ENCODE peak calls at places on chromosomes 4 and X, in nine cellular contexts. V is cardiac muscle cell, A is thoracic aorta, P is endodermal cell, R is suprapubic skin, J is SK-N-SH, Q is tibial nerve, L is mesenchymal stem cell, K is transverse colon. C is an unnamed sample.
A peak's percentile ranks its signal among the peaks of the same experiment; 100 is the strongest.

GRCh38 chrX:101550362-101550761 is at the start of gene ARMCX1:
- DNase-seq in V (peak; percentile 88), A (peak; percentile 11), P (peak; percentile 81), R (peak; percentile 81), J (peak; percentile 74), Q (peak; percentile 67), L (peak; percentile 86), K (peak; percentile 57), C (peak; percentile 62)

GRCh38 chr4:102466298-102466697 is 34.9 kb upstream of the NFKB1 start:
- DNase-seq in V (peak; percentile 21), A (no peak), P (no peak), R (no peak), J (no peak), Q (no peak), L (peak; percentile 48), K (no peak), C (no peak)

GRCh38 chr4:146585761-146586333 is 52.8 kb upstream of the POU4F2 start:
- DNase-seq in V (peak; percentile 80), A (no peak), P (no peak), R (no peak), J (no peak), Q (no peak), L (peak; percentile 34), K (no peak), C (no peak)

GRCh38 chrX:110026099-110026844 is 23.4 kb downstream of the TMEM164 start:
- DNase-seq in V (peak; percentile 42), A (no peak), P (no peak), R (no peak), J (no peak), Q (no peak), L (no peak), K (peak; percentile 67), C (no peak)

GRCh38 chrX:110173192-110174175 is 144.4 kb downstream of the AMMECR1 start:
- DNase-seq in V (peak; percentile 15), A (no peak), P (peak; percentile 40), R (no peak), J (no peak), Q (no peak), L (peak; percentile 27), K (no peak), C (no peak)

GRCh38 chr4:139144911-139145551 is 32.0 kb downstream of the ELF2 start:
- DNase-seq in V (no peak), A (no peak), P (peak; percentile 61), R (no peak), J (no peak), Q (no peak), L (no peak), K (peak; percentile 29), C (no peak)

GRCh38 chr4:105061720-105062119 is 85.0 kb upstream of the TET2 start:
- DNase-seq in V (no peak), A (no peak), P (no peak), R (no peak), J (no peak), Q (no peak), L (no peak), K (no peak), C (no peak)

GRCh38 chr4:27397886-27398285 is 537.2 kb downstream of the STIM2 start:
- DNase-seq in V (peak; percentile 8), A (no peak), P (no peak), R (no peak), J (no peak), Q (no peak), L (peak; percentile 66), K (no peak), C (no peak)

GRCh38 chrX:153667281-153667831 is 6.3 kb downstream of the PNCK start:
- DNase-seq in V (no peak), A (no peak), P (peak; percentile 25), R (no peak), J (no peak), Q (no peak), L (no peak), K (no peak), C (no peak)

DNA sequence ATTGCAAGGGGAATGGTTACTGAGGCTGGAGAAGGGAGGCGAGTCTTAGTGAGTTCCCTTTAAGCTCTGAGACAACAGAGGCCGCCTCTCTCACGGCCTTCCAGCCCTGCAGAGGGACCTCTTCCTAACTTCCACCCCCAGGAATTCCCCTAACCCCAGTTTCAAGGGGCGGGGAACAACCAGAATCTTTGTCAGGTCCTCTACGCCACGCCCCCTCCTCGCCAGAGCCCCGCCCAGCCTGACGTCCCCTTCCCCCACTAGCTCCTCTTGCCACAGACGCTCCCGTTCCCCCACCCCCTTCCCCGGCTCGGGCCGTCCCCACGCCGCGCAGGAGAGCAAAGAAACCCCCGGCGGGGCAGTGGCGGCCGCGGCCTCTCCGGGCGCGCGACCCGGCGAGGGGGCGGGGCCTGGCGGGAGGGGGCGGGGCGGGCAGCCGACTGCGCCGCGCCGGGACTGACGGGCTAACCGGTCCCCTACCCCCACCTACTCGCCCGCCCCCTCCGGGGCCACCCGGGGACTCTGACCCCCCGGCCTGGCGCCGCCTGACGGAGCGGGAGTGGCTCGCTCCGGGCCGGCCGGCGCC is 12.2 kb upstream of the TMEM156 start:
- DNase-seq in V (peak; percentile 95), A (peak; percentile 77), P (peak; percentile 97), R (peak; percentile 95), J (peak; percentile 95), Q (peak; percentile 79), L (peak; percentile 97), K (peak; percentile 94), C (peak; percentile 81)
- H3K4me1 ChIP-seq in V (no peaks in the 10 kb centered on the region), A (peaks cover 15% of the 10 kb centered on the region), P (no peaks in the 10 kb centered on the region), R (peaks cover 22% of the 10 kb centered on the region), J (peaks cover 6% of the 10 kb centered on the region), Q (peaks cover 31% of the 10 kb centered on the region), L (peaks cover 4% of the 10 kb centered on the region), K (peaks cover 18% of the 10 kb centered on the region), C (no peaks in the 10 kb centered on the region)

GRCh38 chr4:82358773-82359324 is 14.9 kb downstream of the HNRNPD start:
- DNase-seq in V (no peak), A (no peak), P (no peak), R (no peak), J (no peak), Q (no peak), L (no peak), K (no peak), C (no peak)

GRCh38 chr4:82360298-82361177 is 13.3 kb downstream of the HNRNPD start:
- DNase-seq in V (peak; percentile 38), A (no peak), P (no peak), R (no peak), J (peak; percentile 30), Q (no peak), L (peak; percentile 70), K (no peak), C (no peak)

GRCh38 chr4:82354788-82355187 is 19.0 kb downstream of the HNRNPD start:
- DNase-seq in V (no peak), A (no peak), P (no peak), R (no peak), J (no peak), Q (no peak), L (no peak), K (no peak), C (no peak)

GRCh38 chr4:82352825-82353370 is 20.9 kb downstream of the HNRNPD start:
- DNase-seq in V (no peak), A (no peak), P (no peak), R (no peak), J (no peak), Q (no peak), L (peak; percentile 33), K (no peak), C (no peak)

GRCh38 chr4:82357640-82358039 is 16.2 kb downstream of the HNRNPD start:
- DNase-seq in V (no peak), A (no peak), P (no peak), R (no peak), J (no peak), Q (no peak), L (no peak), K (no peak), C (no peak)
- H3K4me1 ChIP-seq in V (peaks cover 38% of the 10 kb centered on the region), A (peaks cover 53% of the 10 kb centered on the region), P (no peaks in the 10 kb centered on the region), R (peaks cover 65% of the 10 kb centered on the region), J (no peaks in the 10 kb centered on the region), Q (peaks cover 38% of the 10 kb centered on the region), L (peaks cover 4% of the 10 kb centered on the region), K (peaks cover 24% of the 10 kb centered on the region), C (peaks cover 16% of the 10 kb centered on the region)

DNA sequence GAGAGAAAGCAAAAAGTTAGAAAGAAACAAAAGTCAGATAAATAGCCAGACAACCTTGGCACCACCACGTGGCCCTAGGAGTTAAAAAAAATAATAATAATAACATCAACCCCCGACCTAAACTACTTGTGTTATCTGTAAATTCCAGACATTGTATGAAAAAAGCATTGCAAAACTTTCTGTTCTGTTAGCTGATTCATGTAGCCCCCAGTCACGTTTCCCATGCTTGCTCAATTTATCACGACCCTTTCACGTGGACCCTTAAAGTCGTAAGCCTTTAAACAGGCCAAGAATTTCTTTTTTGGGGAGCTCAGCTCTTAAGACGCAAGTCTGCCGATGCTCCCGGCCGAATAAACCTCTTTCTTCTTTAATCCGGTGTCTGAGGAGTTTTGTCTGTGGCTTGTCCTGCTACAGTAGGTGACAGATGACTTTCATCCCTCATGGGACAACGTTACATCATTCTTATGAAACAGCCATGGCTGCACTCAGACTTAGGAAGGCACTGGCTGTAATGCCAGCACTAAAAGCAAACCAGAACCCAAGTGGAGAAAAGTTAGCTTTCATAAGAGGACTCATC is 521 bp downstream of the ACOX3 start:
- DNase-seq in V (peak; percentile 47), A (no peak), P (peak; percentile 74), R (no peak), J (no peak), Q (no peak), L (no peak), K (peak; percentile 26), C (no peak)
- H3K4me1 ChIP-seq in V (peaks cover 57% of the 10 kb centered on the region), A (peaks cover 73% of the 10 kb centered on the region), P (peaks cover 2% of the 10 kb centered on the region), R (peaks cover 75% of the 10 kb centered on the region), J (peaks cover 21% of the 10 kb centered on the region), Q (peaks cover 22% of the 10 kb centered on the region), L (peaks cover 10% of the 10 kb centered on the region), K (peaks cover 47% of the 10 kb centered on the region), C (peaks cover 31% of the 10 kb centered on the region)

GRCh38 chr4:77176606-77177005 is 19.6 kb downstream of the CCNG2 start:
- DNase-seq in V (no peak), A (no peak), P (peak; percentile 52), R (no peak), J (no peak), Q (no peak), L (no peak), K (no peak), C (no peak)

GRCh38 chr4:77177196-77177595 is 20.2 kb downstream of the CCNG2 start:
- DNase-seq in V (no peak), A (no peak), P (peak; percentile 50), R (no peak), J (no peak), Q (no peak), L (no peak), K (no peak), C (no peak)

GRCh38 chr4:77175201-77175610 is 18.2 kb downstream of the CCNG2 start:
- DNase-seq in V (no peak), A (no peak), P (peak; percentile 90), R (no peak), J (no peak), Q (no peak), L (no peak), K (no peak), C (no peak)

GRCh38 chr4:77172336-77172735 is 15.3 kb downstream of the CCNG2 start:
- DNase-seq in V (peak; percentile 83), A (no peak), P (no peak), R (no peak), J (no peak), Q (no peak), L (peak; percentile 90), K (no peak), C (no peak)

DNA sequence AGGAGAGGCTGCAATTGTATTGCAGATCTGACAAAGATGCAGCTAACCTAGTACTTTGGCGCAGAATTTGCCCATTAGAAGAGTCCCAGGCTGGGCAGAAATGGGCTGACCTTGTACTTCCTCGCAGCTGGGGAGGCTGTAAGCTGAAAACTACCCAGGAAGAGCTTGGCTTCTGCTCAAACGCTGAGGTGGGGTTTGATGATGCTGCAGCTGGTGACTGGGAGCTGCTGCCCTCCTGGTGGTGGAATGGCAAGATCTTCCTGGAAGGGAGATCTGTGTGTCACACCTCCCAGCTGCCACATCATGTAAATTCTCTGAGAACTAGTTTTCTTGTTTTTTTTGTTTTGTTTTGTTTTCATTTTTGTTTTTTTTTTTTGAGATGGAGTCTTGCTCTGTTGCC is 17.4 kb downstream of the CCNG2 start:
- DNase-seq in V (no peak), A (no peak), P (peak; percentile 67), R (no peak), J (no peak), Q (no peak), L (peak; percentile 15), K (no peak), C (no peak)
- H3K4me1 ChIP-seq in V (no peaks in the 10 kb centered on the region), A (no peaks in the 10 kb centered on the region), P (peaks cover 18% of the 10 kb centered on the region), R (peaks cover 20% of the 10 kb centered on the region), J (no peaks in the 10 kb centered on the region), Q (no peaks in the 10 kb centered on the region), L (peaks cover 10% of the 10 kb centered on the region), K (no peaks in the 10 kb centered on the region), C (no peaks in the 10 kb centered on the region)

C was measured in ascending aorta.